ENCODE peak calls at places on chromosome 22, in five cellular contexts. Q is GM13976, M is GM23338, J is renal cortical epithelial cell, H is A172. P is an unnamed sample.

GRCh38 chr22:45678961-45679912 is 7.6 kb downstream of the ATXN10 start:
- DNase-seq in Q (peak), M (no peak), J (peak), H (peak), P (no peak)

GRCh38 chr22:41240377-41241132 is at the start of gene CHADL:
- DNase-seq in Q (no peak), M (peak), J (no peak), H (no peak), P (no peak)

GRCh38 chr22:39287076-39287743 is 32.2 kb downstream of the RPL3 start:
- DNase-seq in Q (no peak), M (no peak), J (peak), H (no peak), P (no peak)

GRCh38 chr22:45218974-45219373 is 21.7 kb downstream of the KIAA0930 start:
- DNase-seq in Q (peak), M (no peak), J (no peak), H (no peak), P (no peak)

GRCh38 chr22:27885977-27886842 is 32.8 kb downstream of the PITPNB start:
- DNase-seq in Q (peak), M (peak), J (peak), H (peak), P (peak)

GRCh38 chr22:39343259-39344045 is 6.3 kb upstream of the SYNGR1 start:
- DNase-seq in Q (peak), M (peak), J (peak), H (peak), P (no peak)

GRCh38 chr22:49211176-49211575 is 616.5 kb downstream of the BRD1 start:
- DNase-seq in Q (no peak), M (no peak), J (no peak), H (no peak), P (no peak)

GRCh38 chr22:41469218-41469851 is 418 bp downstream of the ACO2 start:
- DNase-seq in Q (no peak), M (peak), J (no peak), H (no peak), P (no peak)

GRCh38 chr22:37674951-37675929 is at the start of gene LGALS1:
- DNase-seq in Q (peak), M (peak), J (peak), H (peak), P (peak)

GRCh38 chr22:26549902-26550497 is 37.7 kb upstream of the TFIP11 start:
- DNase-seq in Q (no peak), M (no peak), J (no peak), H (no peak), P (no peak)

GRCh38 chr22:37611202-37611601 is 2.6 kb downstream of the GGA1 start:
- DNase-seq in Q (no peak), M (no peak), J (no peak), H (no peak), P (no peak)

GRCh38 chr22:46748948-46749681 is 11.1 kb upstream of the CERK start:
- DNase-seq in Q (no peak), M (no peak), J (no peak), H (no peak), P (no peak)

GRCh38 chr22:27401321-27401720 is 400.2 kb downstream of the MN1 start:
- DNase-seq in Q (no peak), M (no peak), J (no peak), H (no peak), P (no peak)

GRCh38 chr22:32801436-32802290 is at the start of gene TIMP3:
- DNase-seq in Q (peak), M (peak), J (no peak), H (peak), P (no peak)

GRCh38 chr22:28029201-28029948 is 110.3 kb upstream of the PITPNB start:
- DNase-seq in Q (peak), M (peak), J (peak), H (peak), P (no peak)

GRCh38 chr22:49715450-49715849 is 112.2 kb downstream of the BRD1 start:
- DNase-seq in Q (no peak), M (no peak), J (no peak), H (peak), P (no peak)

P was measured in epithelial cell of prostate.